ENCODE peak calls at places on chromosome 11, in eight cellular contexts. T, H, E, L, N, B, V and R are unnamed samples. For H3K9me3, the result is how much of the 10 kb centered on the place peaks cover.

GRCh38 chr11:10623797-10624761 is 55.6 kb upstream of the LYVE1 start:
- DNase-seq in E (peak), B (peak), H (no peak), V (no peak), T (no peak), N (no peak), L (no peak), R (no peak)

GRCh38 chr11:69127091-69127850 is 28.5 kb upstream of the SMIM38 start:
- DNase-seq in E (peak), T (no peak), H (peak), N (no peak), V (peak), B (no peak), L (no peak), R (no peak)

GRCh38 chr11:5577101-5577500 is 3.6 kb upstream of the OR52B6 start:
- DNase-seq in V (no peak), B (no peak), E (no peak), N (no peak), L (no peak), H (no peak), T (no peak), R (no peak)

GRCh38 chr11:86577663-86578636 is 94.5 kb downstream of the ME3 start:
- DNase-seq in V (peak), N (no peak), E (peak), L (peak), B (no peak), H (peak), T (no peak), R (peak)

GRCh38 chr11:27303903-27304302 is 59.1 kb downstream of the CCDC34 start:
- DNase-seq in N (no peak), T (no peak), L (no peak), B (no peak), H (no peak), V (no peak), E (no peak), R (no peak)

GRCh38 chr11:123091541-123091940 is 29.6 kb upstream of the HSPA8 start:
- DNase-seq in H (no peak), T (no peak), E (no peak), V (peak), L (no peak), B (no peak), N (no peak), R (no peak)

GRCh38 chr11:94629741-94630140 is 62.6 kb downstream of the PIWIL4 start:
- DNase-seq in B (no peak), T (no peak), V (no peak), L (no peak), H (no peak), E (no peak), N (no peak), R (no peak)

GRCh38 chr11:74683279-74683871 is 47.9 kb downstream of the CHRDL2 start:
- DNase-seq in V (peak), B (no peak), T (no peak), N (no peak), H (no peak), L (no peak), E (no peak), R (peak)

GRCh38 chr11:87223816-87224215 is 186.1 kb downstream of the TMEM135 start:
- DNase-seq in B (no peak), E (no peak), N (no peak), V (peak), T (no peak), L (no peak), H (peak), R (no peak)

GRCh38 chr11:32583451-32584271 is at the start of gene EIF3M:
- DNase-seq in V (peak), E (peak), L (peak), T (peak), B (peak), N (peak), H (peak), R (peak)

GRCh38 chr11:110474578-110474977 is 44.8 kb downstream of the FDX1 start:
- DNase-seq in B (no peak), L (no peak), T (no peak), V (no peak), E (no peak), N (no peak), H (no peak), R (no peak)

GRCh38 chr11:1782831-1783724 is 19.4 kb upstream of the CTSD start:
- DNase-seq in N (no peak), B (no peak), L (no peak), T (no peak), H (peak), V (peak), E (peak), R (no peak)

GRCh38 chr11:104798794-104799193 is 99.5 kb downstream of the CASP12 start:
- DNase-seq in L (no peak), B (no peak), N (no peak), T (no peak), H (no peak), E (no peak), V (no peak), R (no peak)

DNA sequence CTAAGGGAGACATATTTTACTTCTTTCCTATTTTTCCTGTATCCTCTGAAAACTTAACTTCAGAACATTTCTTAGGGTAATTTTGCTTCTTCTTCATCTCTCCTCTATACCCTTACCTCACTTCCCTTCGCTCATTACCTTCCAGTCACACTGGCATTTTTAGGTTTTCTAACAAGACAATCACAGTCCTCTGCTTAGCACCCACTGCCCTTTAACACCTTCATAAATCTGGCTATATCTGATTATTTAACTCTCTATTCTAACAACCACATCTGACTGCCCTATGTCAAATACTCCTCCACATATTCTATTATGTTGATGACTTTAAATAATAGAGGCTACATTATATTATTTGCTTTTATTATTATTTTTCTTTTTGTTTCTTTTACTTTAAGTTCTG is 1058.0 kb upstream of the CNTN5 start:
- DNase-seq in N (no peak), H (no peak), V (no peak), L (no peak), T (no peak), E (no peak), B (no peak), R (no peak)
- H3K9me3 ChIP-seq in N (under half), H (under half), V (under half), L (under half), T (under half), E (under half), B (under half), R (under half)

DNA sequence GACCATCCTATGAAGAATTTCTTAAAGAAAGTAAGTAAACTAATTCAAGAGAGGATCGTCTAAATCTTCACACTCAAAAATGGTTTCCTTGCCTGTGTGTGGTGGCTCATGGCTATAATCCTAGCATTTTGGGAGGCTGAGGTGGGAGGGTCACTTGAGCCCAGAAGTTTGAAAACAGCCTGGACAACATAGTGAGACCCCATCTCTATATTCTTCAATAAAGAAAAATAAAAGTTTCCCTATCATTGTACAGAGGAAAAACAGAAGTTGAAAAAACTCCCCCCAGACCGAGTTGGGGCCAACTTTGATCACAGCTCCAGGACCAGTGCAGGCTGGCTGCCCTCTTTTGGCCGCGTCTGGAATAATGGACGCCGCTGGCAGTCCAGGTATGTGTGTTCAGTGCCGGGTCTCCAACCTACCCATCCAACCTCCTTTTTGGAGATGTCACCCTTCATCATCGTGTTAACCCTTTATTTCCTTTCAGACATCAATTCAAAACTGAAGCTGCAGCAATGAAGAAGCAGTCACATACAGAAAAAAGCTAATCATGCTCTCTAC is 3.0 kb downstream of the RPS25 start:
- DNase-seq in N (no peak), H (no peak), T (no peak), B (no peak), V (peak), E (no peak), L (peak), R (no peak)
- TF ChIP-seq CTCF in N (no peak), H (no peak), T (no peak), B (peak), V (peak), E (no peak), L (no peak), R (peak)

DNA sequence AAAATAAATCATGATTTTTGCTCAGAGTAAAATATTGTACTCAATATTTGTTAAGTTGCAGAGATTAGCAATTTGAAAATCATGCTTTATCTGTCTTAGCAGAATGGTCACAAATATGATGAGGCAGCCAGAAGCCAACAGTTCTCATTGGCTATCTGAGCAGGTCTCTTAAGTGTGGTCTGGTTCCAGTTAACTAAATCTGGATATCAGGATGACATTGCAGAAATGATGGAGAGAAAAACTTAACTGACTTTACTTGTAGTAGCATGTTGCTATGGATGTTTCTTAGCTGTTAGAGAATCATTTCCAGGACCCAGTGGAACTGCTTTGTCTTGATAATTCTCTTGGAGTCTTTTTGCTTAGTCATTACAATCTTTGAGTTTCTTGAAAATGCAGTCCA is 1070.3 kb downstream of the JRKL start:
- DNase-seq in V (no peak), T (no peak), N (no peak), L (no peak), B (no peak), H (no peak), E (no peak), R (no peak)
- H3K9me3 ChIP-seq in V (under half), T (under half), N (under half), L (under half), B (under half), H (under half), E (under half), R (under half)

DNA sequence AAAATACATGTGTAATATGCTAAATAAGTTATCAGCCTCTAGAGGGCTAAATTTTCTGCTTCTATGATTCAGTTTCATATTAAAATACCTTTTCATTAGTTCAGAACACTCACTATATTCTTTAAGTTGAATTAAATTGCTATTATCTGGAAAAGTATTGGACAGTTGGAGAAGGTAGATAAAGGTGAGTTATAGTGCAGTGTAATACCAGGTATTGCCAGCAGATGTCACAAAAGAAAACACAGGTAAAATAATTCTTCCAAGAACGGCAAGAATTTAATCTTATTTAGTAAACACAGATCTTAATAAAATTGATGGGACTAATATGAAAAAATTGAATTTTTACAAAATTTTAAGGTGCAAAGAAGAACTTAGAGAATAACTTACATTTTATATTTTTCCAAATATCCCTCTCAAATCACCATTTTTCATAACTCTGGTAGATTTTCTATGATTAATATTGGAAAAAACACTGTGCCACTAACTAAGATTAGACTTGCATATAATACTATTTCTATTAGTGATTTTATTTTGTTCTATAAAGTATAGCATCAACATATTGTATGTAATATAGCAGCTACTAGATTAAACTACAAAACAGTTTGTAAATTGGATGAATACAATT is 1.7 kb upstream of the LRRC4C start:
- DNase-seq in B (peak), L (no peak), N (no peak), H (no peak), T (no peak), E (no peak), V (no peak), R (no peak)
- TF ChIP-seq CTCF in B (peak), L (peak), N (peak), H (no peak), T (peak), E (peak), V (peak), R (peak)

GRCh38 chr11:114624455-114625207 is 29.0 kb upstream of the NXPE4 start:
- DNase-seq in H (no peak), N (no peak), V (no peak), E (no peak), T (no peak), B (no peak), L (peak), R (no peak)

GRCh38 chr11:114622858-114623257 is 27.3 kb upstream of the NXPE4 start:
- DNase-seq in V (no peak), N (no peak), B (no peak), T (no peak), L (peak), H (no peak), E (no peak), R (no peak)

GRCh38 chr11:114625294-114625693 is 29.7 kb upstream of the NXPE4 start:
- DNase-seq in T (no peak), V (no peak), L (peak), H (no peak), E (no peak), N (no peak), B (no peak), R (no peak)

GRCh38 chr11:114621950-114622809 is 26.6 kb upstream of the NXPE4 start:
- DNase-seq in E (no peak), H (no peak), V (no peak), B (no peak), T (no peak), N (no peak), L (peak), R (no peak)

GRCh38 chr11:114623720-114624119 is 28.1 kb upstream of the NXPE4 start:
- DNase-seq in E (no peak), L (no peak), T (no peak), B (no peak), H (no peak), N (no peak), V (no peak), R (no peak)
- H3K9me3 ChIP-seq in E (under half), L (under half), T (under half), B (under half), H (under half), N (under half), V (under half), R (under half)

DNA sequence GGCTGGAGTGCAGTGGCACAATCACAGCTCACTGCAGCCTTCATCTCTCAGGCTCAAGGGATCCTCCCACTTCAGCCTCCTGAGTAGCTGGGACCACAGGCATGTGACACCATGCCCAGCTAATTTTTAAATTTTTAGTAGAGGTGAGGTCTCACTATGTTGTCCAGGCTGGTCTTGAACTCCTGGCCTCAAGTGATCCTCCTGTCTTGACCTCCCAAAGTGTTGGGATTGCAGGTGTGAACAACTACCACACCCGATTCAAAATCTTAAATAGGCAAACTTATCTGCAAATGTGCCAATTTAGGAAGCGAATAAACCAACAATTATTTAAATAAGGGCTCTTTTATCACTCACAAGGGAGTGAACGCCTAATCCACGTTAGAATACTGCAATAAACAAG is 3.2 kb upstream of the WEE1 start:
- DNase-seq in T (no peak), E (no peak), H (no peak), L (no peak), N (no peak), B (no peak), V (no peak), R (no peak)
- TF ChIP-seq CTCF in T (no peak), E (no peak), H (no peak), L (no peak), N (no peak), B (no peak), V (no peak), R (no peak)